ENCODE peak calls at places on chromosomes 3 and 15, in four cellular contexts. J is Panc1; A is activated CD8-positive, alpha-beta memory T cell treated with anti-CD3 and anti-CD28 coated beads, Interleukin-2, amount 50 U/mL, for 48 hours; R is epithelial cell of esophagus. X is an unnamed sample.

GRCh38 chr3:64187065-64187959 is 38.0 kb downstream of the PRICKLE2 start:
- DNase-seq in R (peak), A (no peak), J (peak), X (no peak)

GRCh38 chr3:72746412-72747411 is 101.5 kb downstream of the SHQ1 start:
- DNase-seq in J (no peak), A (no peak), R (peak), X (no peak)

GRCh38 chr15:70429323-70429722 is 331.6 kb upstream of the TLE3 start:
- DNase-seq in A (no peak), R (no peak), J (no peak), X (no peak)

GRCh38 chr3:146895026-146895749 is 290.0 kb upstream of the PLSCR5 start:
- DNase-seq in J (no peak), R (peak), A (no peak), X (no peak)

GRCh38 chr15:96398769-96399168 is 68.3 kb downstream of the NR2F2 start:
- DNase-seq in J (no peak), R (no peak), A (no peak), X (no peak)

GRCh38 chr15:82530606-82531379 is 9.5 kb downstream of the RPS17 start:
- DNase-seq in R (peak), A (peak), J (peak), X (peak)

GRCh38 chr15:99249270-99249817 is at the start of gene TTC23:
- DNase-seq in J (peak), R (peak), A (no peak), X (peak)

GRCh38 chr15:42608110-42608531 is 32.7 kb downstream of the STARD9 start:
- DNase-seq in J (no peak), A (peak), R (no peak), X (no peak)

GRCh38 chr15:68081869-68082505 is 27.9 kb downstream of the PIAS1 start:
- DNase-seq in A (no peak), R (no peak), J (no peak), X (no peak)

GRCh38 chr3:16509721-16510619 is 3.5 kb downstream of the RFTN1 start:
- DNase-seq in J (no peak), R (no peak), A (no peak), X (no peak)

GRCh38 chr15:88890495-88890894 is 4.8 kb downstream of the HAPLN3 start:
- DNase-seq in R (no peak), A (no peak), J (no peak), X (no peak)

GRCh38 chr3:152204218-152204617 is 64.5 kb upstream of the MBNL1 start:
- DNase-seq in A (no peak), R (no peak), J (no peak), X (no peak)

GRCh38 chr3:124119056-124119721 is 127.3 kb upstream of the ROPN1 start:
- DNase-seq in J (no peak), R (peak), A (no peak), X (no peak)

GRCh38 chr3:183824761-183825379 is 507 bp downstream of the MAP6D1 start:
- DNase-seq in R (no peak), A (peak), J (no peak), X (peak)

GRCh38 chr15:65663521-65663920 is 41.8 kb downstream of the SLC24A1 start:
- DNase-seq in A (no peak), R (no peak), J (no peak), X (no peak)

GRCh38 chr15:31155136-31155535 is 53.6 kb upstream of the TRPM1 start:
- DNase-seq in A (no peak), R (no peak), J (no peak), X (no peak)

GRCh38 chr3:76998555-76998954 is 41.3 kb upstream of the ROBO2 start:
- DNase-seq in J (no peak), A (no peak), R (peak), X (no peak)

GRCh38 chr3:87836026-87836425 is 222.8 kb downstream of the CGGBP1 start:
- DNase-seq in J (no peak), R (no peak), A (no peak), X (no peak)

GRCh38 chr3:114417265-114417664 is 123.4 kb downstream of the TIGIT start:
- DNase-seq in A (no peak), R (no peak), J (no peak), X (no peak)

GRCh38 chr15:63389902-63390301 is 8.3 kb upstream of the CA12 start:
- DNase-seq in J (no peak), A (peak), R (peak), X (no peak)

GRCh38 chr3:3184876-3185275 is 5.4 kb upstream of the CRBN start:
- DNase-seq in R (no peak), J (no peak), A (no peak), X (no peak)

GRCh38 chr15:80607288-80607980 is 87.7 kb upstream of the ABHD17C start:
- DNase-seq in A (no peak), R (no peak), J (no peak), X (no peak)

GRCh38 chr3:160808838-160809237 is 52.8 kb downstream of the PPM1L start:
- DNase-seq in J (no peak), A (no peak), R (no peak), X (no peak)

GRCh38 chr15:92158426-92158825 is 235.3 kb upstream of the ST8SIA2 start:
- DNase-seq in J (peak), A (no peak), R (peak), X (no peak)

GRCh38 chr3:184289426-184289938 is 9.6 kb upstream of the PSMD2 start:
- DNase-seq in J (peak), A (peak), R (peak), X (peak)

GRCh38 chr15:40744810-40745152 is 10.3 kb downstream of the RMDN3 start:
- DNase-seq in A (peak), R (no peak), J (no peak), X (no peak)

GRCh38 chr15:44157679-44158078 is 37.4 kb downstream of the FRMD5 start:
- DNase-seq in A (no peak), J (peak), R (peak), X (no peak)

GRCh38 chr3:2354702-2355101 is 256.0 kb downstream of the CNTN4 start:
- DNase-seq in R (peak), J (no peak), A (no peak), X (no peak)

GRCh38 chr3:195558602-195559001 is 15.5 kb upstream of the PPP1R2 start:
- DNase-seq in R (peak), J (no peak), A (peak), X (no peak)

GRCh38 chr15:59532770-59533379 is 78.7 kb upstream of the GCNT3 start:
- DNase-seq in R (peak), J (no peak), A (no peak), X (no peak)

GRCh38 chr3:43123895-43124294 is 18.0 kb upstream of the POMGNT2 start:
- DNase-seq in A (no peak), R (no peak), J (no peak), X (no peak)

GRCh38 chr3:136209921-136210320 is 13.8 kb upstream of the MSL2 start:
- DNase-seq in J (no peak), A (no peak), R (no peak), X (no peak)

GRCh38 chr15:54482251-54482650 is 504.0 kb downstream of the UNC13C start:
- DNase-seq in R (no peak), J (no peak), A (no peak), X (no peak)

GRCh38 chr3:188348445-188349244 is 194.7 kb downstream of the LPP start:
- DNase-seq in A (no peak), J (no peak), R (peak), X (no peak)

GRCh38 chr3:57805674-57806073 is 49.6 kb downstream of the SLMAP start:
- DNase-seq in A (no peak), J (peak), R (peak), X (no peak)

GRCh38 chr15:78866824-78867223 is 5.9 kb upstream of the MORF4L1 start:
- DNase-seq in R (no peak), J (no peak), A (no peak), X (no peak)

GRCh38 chr15:90585863-90586262 is 56.1 kb downstream of the CRTC3 start:
- DNase-seq in R (no peak), J (no peak), A (no peak), X (no peak)

GRCh38 chr3:120560304-120561250 is 35.6 kb upstream of the NDUFB4 start:
- DNase-seq in J (no peak), R (no peak), A (no peak), X (no peak)

GRCh38 chr3:123789760-123790159 is 94.4 kb downstream of the MYLK start:
- DNase-seq in R (no peak), J (no peak), A (no peak), X (no peak)

GRCh38 chr3:18648868-18649450 is 223.8 kb upstream of the SATB1 start:
- DNase-seq in A (peak), R (no peak), J (no peak), X (no peak)

X was measured in ecto neural progenitor cell.